ENCODE peak calls at places on chromosomes 7 and 10, in nine cellular contexts. O is tibial nerve, C is lower lobe of right lung, L is colonic mucosa, S is IMR-90, P is pancreas, K is mammary epithelial cell, H is fibroblast of lung, B is A549. Y is an unnamed sample. For H3K4me1 and H3K9me3, the result is how much of the 10 kb centered on the place peaks cover.

GRCh38 chr10:30984563-30985328 is 46.9 kb downstream of the ZNF438 start:
- DNase-seq in H (peak), O (no peak), B (no peak), C (no peak), L (no peak), S (no peak), K (no peak), P (no peak), Y (no peak)

GRCh38 chr10:58189269-58189668 is 78.4 kb downstream of the IPMK start:
- DNase-seq in S (peak), H (peak), K (peak), B (no peak), P (no peak), C (no peak), L (no peak), O (no peak), Y (no peak)

GRCh38 chr10:128540806-128541739 is 414.9 kb upstream of the MKI67 start:
- DNase-seq in B (no peak), L (peak), S (no peak), P (no peak), O (no peak), K (no peak), C (no peak), H (no peak), Y (no peak)

GRCh38 chr7:151451626-151452025 is 11.7 kb upstream of the CRYGN start:
- DNase-seq in B (no peak), P (no peak), H (no peak), S (no peak), C (no peak), O (no peak), L (no peak), K (no peak), Y (no peak)

GRCh38 chr10:33935350-33935749 is 600.9 kb upstream of the NRP1 start:
- DNase-seq in H (no peak), B (no peak), L (no peak), O (no peak), S (no peak), P (no peak), K (no peak), C (no peak), Y (no peak)

GRCh38 chr7:13641699-13642098 is 347.8 kb downstream of the ETV1 start:
- DNase-seq in B (no peak), C (no peak), L (no peak), P (no peak), S (peak), H (peak), O (no peak), K (no peak), Y (no peak)

GRCh38 chr10:23535381-23535780 is 96.5 kb downstream of the OTUD1 start:
- DNase-seq in B (no peak), P (no peak), C (no peak), H (no peak), K (no peak), L (no peak), O (no peak), S (no peak), Y (no peak)

GRCh38 chr7:636396-636795 is 90.1 kb upstream of the DNAAF5 start:
- DNase-seq in L (no peak), K (no peak), P (peak), C (no peak), O (no peak), H (peak), B (peak), S (no peak), Y (peak)

GRCh38 chr7:142957723-142958122 is 4.4 kb downstream of the KEL start:
- DNase-seq in C (no peak), O (no peak), S (no peak), P (no peak), H (no peak), K (no peak), B (no peak), L (no peak), Y (no peak)

GRCh38 chr7:70944516-70944915 is 187.4 kb upstream of the GALNT17 start:
- DNase-seq in K (no peak), C (no peak), H (no peak), B (no peak), S (no peak), L (no peak), O (no peak), P (no peak), Y (no peak)

GRCh38 chr10:9102026-9102425 is 1047.5 kb downstream of the GATA3 start:
- DNase-seq in P (no peak), L (no peak), S (no peak), K (peak), B (no peak), H (peak), O (no peak), C (no peak), Y (no peak)

GRCh38 chr10:5601826-5602225 is 64.6 kb downstream of the ASB13 start:
- DNase-seq in O (no peak), L (no peak), H (no peak), K (no peak), B (no peak), P (no peak), C (no peak), S (no peak), Y (no peak)

GRCh38 chr7:17289074-17289665 is 9.3 kb upstream of the AHR start:
- DNase-seq in B (no peak), O (peak), C (no peak), K (no peak), H (peak), S (peak), P (no peak), L (no peak), Y (no peak)

GRCh38 chr7:107230334-107230733 is 61.5 kb downstream of the HBP1 start:
- DNase-seq in K (peak), L (no peak), S (peak), O (no peak), B (no peak), C (no peak), P (no peak), H (peak), Y (no peak)

GRCh38 chr10:132040046-132040445 is 25.7 kb upstream of the JAKMIP3 start:
- DNase-seq in H (no peak), P (no peak), B (no peak), K (no peak), C (no peak), O (no peak), L (no peak), S (no peak), Y (no peak)

GRCh38 chr7:8271960-8272359 is 10.0 kb upstream of the ICA1 start:
- DNase-seq in H (no peak), B (no peak), S (no peak), K (no peak), L (no peak), O (no peak), C (no peak), P (no peak), Y (no peak)

GRCh38 chr7:132760873-132761272 is 184.6 kb upstream of the PLXNA4 start:
- DNase-seq in P (no peak), L (no peak), O (no peak), B (no peak), K (no peak), H (no peak), S (no peak), C (no peak), Y (no peak)

GRCh38 chr10:52752261-52752660 is 20.3 kb downstream of the MBL2 start:
- DNase-seq in L (no peak), K (no peak), P (no peak), O (no peak), S (no peak), B (no peak), C (no peak), H (no peak), Y (no peak)

GRCh38 chr10:59872892-59873463 is 33.4 kb downstream of the CCDC6 start:
- DNase-seq in O (peak), B (no peak), L (peak), S (peak), P (no peak), H (peak), C (no peak), K (peak), Y (no peak)

GRCh38 chr7:98283127-98283886 is 1.8 kb downstream of the BRI3 start:
- DNase-seq in K (no peak), H (peak), B (no peak), O (peak), C (peak), S (peak), P (peak), L (peak), Y (no peak)

GRCh38 chr7:101486056-101486763 is 123.5 kb downstream of the COL26A1 start:
- DNase-seq in C (no peak), H (peak), B (no peak), S (no peak), O (no peak), L (no peak), P (no peak), K (no peak), Y (no peak)

GRCh38 chr10:102801978-102802377 is 35.2 kb downstream of the CYP17A1 start:
- DNase-seq in O (no peak), K (no peak), H (no peak), P (no peak), L (no peak), B (no peak), S (no peak), C (no peak), Y (no peak)

GRCh38 chr7:56063882-56064625 is at the start of gene SUMF2:
- DNase-seq in K (peak), P (peak), L (peak), C (peak), H (peak), S (peak), O (peak), B (peak), Y (peak)

GRCh38 chr7:127556404-127556803 is 29.0 kb downstream of the GCC1 start:
- DNase-seq in O (no peak), L (no peak), H (no peak), P (no peak), S (no peak), B (no peak), C (no peak), K (no peak), Y (no peak)

GRCh38 chr7:149161241-149161848 is 14.1 kb downstream of the ZNF398 start:
- DNase-seq in B (no peak), O (no peak), S (peak), C (no peak), P (no peak), L (no peak), K (peak), H (peak), Y (no peak)

GRCh38 chr10:43249962-43250624 is 16.8 kb downstream of the RASGEF1A start:
- DNase-seq in L (no peak), B (no peak), O (no peak), S (no peak), H (no peak), P (no peak), C (peak), K (no peak), Y (no peak)

GRCh38 chr7:155758348-155758747 is 53.9 kb downstream of the SHH start:
- DNase-seq in B (no peak), P (no peak), C (no peak), L (no peak), S (no peak), K (no peak), H (no peak), O (no peak), Y (no peak)

GRCh38 chr7:77565917-77566316 is 28.8 kb downstream of the PTPN12 start:
- DNase-seq in S (peak), P (no peak), H (peak), K (peak), B (no peak), C (no peak), O (no peak), L (no peak), Y (no peak)

GRCh38 chr7:87113077-87113476 is 39.2 kb upstream of the DMTF1 start:
- DNase-seq in P (no peak), K (no peak), H (peak), S (peak), L (no peak), O (no peak), C (no peak), B (no peak), Y (no peak)

GRCh38 chr7:1845536-1846311 is 175.6 kb downstream of the ELFN1 start:
- DNase-seq in S (no peak), O (no peak), H (no peak), P (peak), B (no peak), L (no peak), K (no peak), C (peak), Y (no peak)

GRCh38 chr10:44850356-44850934 is 60.7 kb upstream of the TMEM72 start:
- DNase-seq in C (no peak), H (no peak), K (no peak), P (no peak), S (no peak), O (no peak), L (no peak), B (no peak), Y (no peak)

GRCh38 chr7:71472962-71473361 is 341.0 kb downstream of the GALNT17 start:
- DNase-seq in B (no peak), O (no peak), S (no peak), C (no peak), H (no peak), L (no peak), K (no peak), P (no peak), Y (no peak)

GRCh38 chr7:67542916-67543315 is 546.3 kb downstream of the TYW1 start:
- DNase-seq in L (no peak), S (no peak), O (no peak), H (no peak), P (no peak), C (no peak), B (no peak), K (no peak), Y (no peak)

GRCh38 chr7:48424731-48425130 is 253.5 kb downstream of the ABCA13 start:
- DNase-seq in P (no peak), L (no peak), H (peak), O (no peak), C (no peak), K (peak), B (peak), S (peak), Y (no peak)

GRCh38 chr7:151876899-151877777 is at the start of gene PRKAG2:
- DNase-seq in C (peak), H (peak), L (peak), B (peak), P (peak), S (no peak), K (peak), O (peak), Y (peak)

GRCh38 chr7:73361340-73361739 is 33.4 kb downstream of the FKBP6 start:
- DNase-seq in S (no peak), C (no peak), B (no peak), P (no peak), L (no peak), O (no peak), K (no peak), H (no peak), Y (no peak)

GRCh38 chr7:71868797-71869196 is 543.3 kb downstream of the CALN1 start:
- DNase-seq in L (no peak), P (no peak), B (no peak), C (no peak), S (no peak), K (peak), H (peak), O (no peak), Y (no peak)

GRCh38 chr10:3813986-3814831 is 29.2 kb upstream of the KLF6 start:
- DNase-seq in L (no peak), B (no peak), C (no peak), S (peak), O (no peak), H (peak), P (no peak), K (peak), Y (no peak)

GRCh38 chr7:41029072-41029492 is 673.8 kb downstream of the INHBA start:
- DNase-seq in L (no peak), B (peak), C (no peak), H (peak), S (peak), P (no peak), O (no peak), K (peak), Y (no peak)

GRCh38 chr7:157347217-157347904 is 10.6 kb downstream of the DNAJB6 start:
- DNase-seq in L (no peak), O (peak), C (no peak), B (no peak), K (peak), S (peak), H (peak), P (no peak), Y (no peak)

DNA sequence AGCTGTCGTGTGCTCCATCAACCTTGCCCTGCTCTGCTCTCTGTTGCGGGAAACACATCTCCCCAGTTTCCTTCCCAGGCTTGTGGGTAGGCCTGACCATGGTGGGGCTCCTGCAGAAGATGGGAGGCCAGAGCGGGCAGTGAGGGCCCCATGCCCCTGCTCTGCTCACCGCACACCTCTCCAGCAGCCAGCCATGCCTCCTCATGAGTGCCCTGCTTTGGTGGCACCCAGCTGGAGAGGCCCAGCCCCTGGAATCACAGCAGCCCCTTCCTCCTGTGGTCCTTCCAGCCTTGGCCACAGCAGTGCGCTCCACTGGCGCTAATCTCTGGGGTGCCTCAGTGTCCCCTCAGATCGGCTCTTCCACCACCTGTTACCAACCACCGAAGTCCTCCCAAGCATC is 4.2 kb upstream of the OPN4 start:
- DNase-seq in P (no peak), K (no peak), C (no peak), O (no peak), B (no peak), S (no peak), L (no peak), H (no peak), Y (no peak)
- H3K4me1 ChIP-seq in P (under half), K (under half), C (under half), O (under half), B (under half), S (under half), L (under half), H (under half), Y (under half)

DNA sequence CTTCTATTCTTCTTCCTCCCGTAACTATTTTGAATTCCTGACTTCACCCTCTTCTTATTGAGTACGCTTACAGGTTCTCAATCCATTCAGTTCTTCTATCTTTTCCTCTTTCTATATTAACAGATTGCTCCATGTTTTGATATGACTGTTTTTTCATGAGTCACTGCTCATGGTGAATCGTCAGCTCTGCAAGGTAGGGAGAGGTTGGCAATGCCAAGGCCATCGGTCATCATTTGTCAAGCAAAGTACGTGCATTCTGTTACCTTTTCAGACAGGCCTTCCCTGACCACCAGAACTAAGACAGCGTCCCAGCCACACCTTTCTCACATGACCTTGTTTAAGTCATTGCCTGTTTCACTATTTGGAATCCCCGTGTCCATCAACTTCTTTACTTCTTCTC is 1001.9 kb upstream of the SORCS1 start:
- DNase-seq in C (no peak), K (peak), L (no peak), O (no peak), B (no peak), H (no peak), S (no peak), P (no peak), Y (no peak)
- H3K9me3 ChIP-seq in C (under half), K (under half), L (under half), O (under half), B (under half), H (under half), S (under half), P (under half), Y (under half)

DNA sequence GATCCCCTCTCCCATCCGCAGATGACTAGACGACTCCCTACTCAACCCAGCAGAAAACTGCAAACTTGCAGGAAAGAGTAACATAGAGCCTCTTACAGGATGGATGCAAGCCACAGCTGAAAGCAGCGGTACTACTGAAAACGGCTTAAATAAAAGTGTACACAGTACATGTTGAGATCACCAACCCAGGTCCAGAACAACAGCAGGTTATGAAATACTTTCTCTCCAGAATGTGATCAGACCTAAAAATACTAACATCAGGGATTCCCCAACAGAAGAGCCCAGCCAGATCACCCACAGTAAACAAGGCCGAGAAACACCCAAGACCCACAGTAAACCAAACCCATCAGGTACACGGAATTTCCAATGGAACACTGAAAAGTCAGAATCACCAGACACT is 13.2 kb downstream of the ATE1 start:
- DNase-seq in S (no peak), B (no peak), O (no peak), C (no peak), L (no peak), P (no peak), K (no peak), H (no peak), Y (no peak)
- H3K4me1 ChIP-seq in S (under half), B (under half), O (under half), C (under half), L (under half), P (under half), K (under half), H (under half), Y (under half)

GRCh38 chr7:11675163-11675562 is 156.8 kb downstream of the THSD7A start:
- DNase-seq in C (no peak), S (no peak), B (no peak), K (no peak), P (no peak), L (no peak), H (no peak), O (no peak), Y (no peak)
- H3K9me3 ChIP-seq in C (under half), S (under half), B (under half), K (under half), P (under half), L (under half), H (under half), O (under half), Y (under half)

GRCh38 chr7:150337179-150337578 is 4.2 kb downstream of the RARRES2 start:
- DNase-seq in P (peak), C (no peak), S (no peak), B (no peak), O (no peak), L (peak), H (no peak), K (no peak), Y (no peak)
- H3K4me1 ChIP-seq in P (under half), C (under half), S (under half), B (under half), O (under half), L (under half), H (under half), K (under half), Y (under half)

GRCh38 chr7:138556771-138557484 is 96.9 kb downstream of the TRIM24 start:
- DNase-seq in B (no peak), C (no peak), K (no peak), P (no peak), S (no peak), L (no peak), H (peak), O (no peak), Y (no peak)
- H3K9me3 ChIP-seq in B (under half), C (under half), K (under half), P (under half), S (under half), L (under half), H (under half), O (half or more), Y (under half)

GRCh38 chr10:79079074-79079397 is 10.3 kb downstream of the ZMIZ1 start:
- DNase-seq in C (no peak), O (no peak), P (no peak), H (no peak), S (no peak), B (no peak), L (no peak), K (no peak), Y (no peak)
- H3K4me1 ChIP-seq in C (half or more), O (under half), P (half or more), H (half or more), S (half or more), B (half or more), L (half or more), K (half or more), Y (half or more)

Y was measured in CD4-positive, alpha-beta memory T cell.